ENCODE peak calls at places on chromosomes 4 and X, in nine cellular contexts. L, G, H, X, C, O, M, W and Z are unnamed samples. For H3K4me1, the result is how much of the 10 kb centered on the place peaks cover.

GRCh38 chrX:28847423-28847822 is 260.2 kb downstream of the IL1RAPL1 start:
- DNase-seq in W (no peak), M (peak), H (no peak), C (no peak), X (no peak), G (peak), O (peak), L (no peak), Z (no peak)

GRCh38 chrX:130834149-130834548 is 68.9 kb downstream of the ENOX2 start:
- DNase-seq in O (no peak), M (no peak), W (no peak), X (no peak), H (peak), G (no peak), C (no peak), L (no peak), Z (no peak)

GRCh38 chrX:95346854-95347253 is 1337.8 kb upstream of the DIAPH2 start:
- DNase-seq in C (no peak), G (no peak), W (no peak), L (no peak), H (no peak), M (peak), O (no peak), X (no peak), Z (no peak)

GRCh38 chrX:120753413-120754251 is 122.0 kb downstream of the CT47B1 start:
- DNase-seq in W (no peak), L (no peak), H (no peak), O (no peak), X (no peak), M (no peak), C (no peak), G (no peak), Z (no peak)

GRCh38 chr4:88758264-88758663 is 60.6 kb upstream of the NAP1L5 start:
- DNase-seq in G (no peak), M (peak), C (no peak), O (no peak), X (no peak), W (no peak), H (no peak), L (no peak), Z (no peak)

GRCh38 chr4:40524642-40525041 is 105.0 kb downstream of the RBM47 start:
- DNase-seq in W (no peak), G (no peak), H (no peak), M (no peak), O (no peak), L (no peak), C (no peak), X (no peak), Z (no peak)

GRCh38 chr4:71050809-71051208 is 57.4 kb downstream of the DCK start:
- DNase-seq in O (no peak), X (no peak), H (no peak), W (no peak), C (no peak), M (peak), G (no peak), L (no peak), Z (peak)

GRCh38 chr4:41334182-41334581 is 77.5 kb downstream of the UCHL1 start:
- DNase-seq in H (no peak), X (no peak), G (no peak), M (peak), L (no peak), W (no peak), O (no peak), C (peak), Z (no peak)

GRCh38 chr4:1938027-1938426 is 66.8 kb downstream of the NSD2 start:
- DNase-seq in M (no peak), L (no peak), G (no peak), O (no peak), C (no peak), W (no peak), H (no peak), X (no peak), Z (no peak)

GRCh38 chr4:120850048-120850599 is 72.4 kb downstream of the PRDM5 start:
- DNase-seq in L (no peak), C (no peak), W (no peak), O (no peak), G (no peak), M (no peak), H (no peak), X (no peak), Z (no peak)

DNA sequence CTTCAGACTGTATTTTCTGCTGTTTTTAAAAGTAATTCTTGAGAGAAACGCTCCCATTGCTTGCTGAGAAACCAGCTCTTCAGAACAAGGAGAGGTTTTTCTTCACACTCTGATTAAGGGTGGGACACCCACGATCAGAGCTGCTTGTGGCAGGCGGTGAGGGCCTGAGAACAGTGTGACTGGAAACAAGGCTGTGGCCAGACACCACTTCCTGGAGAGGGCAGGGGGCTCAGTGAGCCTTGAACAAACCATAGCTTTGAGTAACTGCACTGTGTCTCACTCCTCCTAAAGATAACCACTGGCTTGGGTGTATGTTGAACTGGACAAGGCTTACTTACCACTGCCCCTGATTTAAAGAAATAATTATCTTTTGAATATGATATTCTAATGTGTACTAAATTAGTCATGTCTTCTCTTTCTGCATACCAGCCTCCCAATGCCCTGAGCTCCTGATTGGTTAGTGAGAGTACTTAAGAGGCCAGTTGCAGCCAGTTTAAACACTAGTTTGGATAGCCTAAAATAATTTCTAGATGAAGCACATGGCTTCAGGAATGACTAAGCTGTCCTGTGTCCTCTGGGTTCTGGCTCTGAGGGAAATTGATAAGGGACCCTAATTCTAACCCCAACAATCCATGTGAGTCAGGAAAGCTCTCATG is 3.7 kb upstream of the GPR82 start:
- DNase-seq in M (no peak), H (no peak), O (no peak), W (peak), X (no peak), G (no peak), L (no peak), C (no peak), Z (peak)
- H3K4me1 ChIP-seq in M (under half), H (under half), O (under half), W (under half), X (under half), G (under half), L (under half), C (under half), Z (under half)

DNA sequence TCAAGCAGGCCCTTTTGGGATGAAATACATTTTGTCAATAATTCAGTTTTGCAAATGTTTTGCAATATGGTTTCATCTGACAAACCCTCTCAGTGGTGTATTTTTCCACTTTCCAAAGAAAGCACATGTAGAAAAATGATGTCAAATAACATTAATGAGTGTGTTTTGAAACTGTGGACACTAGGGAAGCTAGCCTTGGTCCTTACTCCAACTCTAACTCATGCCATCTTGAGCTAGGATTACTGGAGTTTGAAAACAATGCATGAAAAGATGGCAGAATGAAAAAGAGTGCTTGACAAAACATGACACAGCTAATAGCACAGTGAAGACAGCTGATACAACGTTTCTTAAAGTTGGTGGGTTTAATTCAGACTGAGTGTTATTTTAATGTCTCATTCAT is 41.4 kb downstream of the HAND2 start:
- DNase-seq in H (no peak), M (no peak), G (no peak), L (no peak), C (no peak), W (no peak), O (no peak), X (no peak), Z (no peak)
- H3K4me1 ChIP-seq in H (under half), M (under half), G (under half), L (under half), C (under half), W (under half), O (under half), X (under half), Z (under half)

DNA sequence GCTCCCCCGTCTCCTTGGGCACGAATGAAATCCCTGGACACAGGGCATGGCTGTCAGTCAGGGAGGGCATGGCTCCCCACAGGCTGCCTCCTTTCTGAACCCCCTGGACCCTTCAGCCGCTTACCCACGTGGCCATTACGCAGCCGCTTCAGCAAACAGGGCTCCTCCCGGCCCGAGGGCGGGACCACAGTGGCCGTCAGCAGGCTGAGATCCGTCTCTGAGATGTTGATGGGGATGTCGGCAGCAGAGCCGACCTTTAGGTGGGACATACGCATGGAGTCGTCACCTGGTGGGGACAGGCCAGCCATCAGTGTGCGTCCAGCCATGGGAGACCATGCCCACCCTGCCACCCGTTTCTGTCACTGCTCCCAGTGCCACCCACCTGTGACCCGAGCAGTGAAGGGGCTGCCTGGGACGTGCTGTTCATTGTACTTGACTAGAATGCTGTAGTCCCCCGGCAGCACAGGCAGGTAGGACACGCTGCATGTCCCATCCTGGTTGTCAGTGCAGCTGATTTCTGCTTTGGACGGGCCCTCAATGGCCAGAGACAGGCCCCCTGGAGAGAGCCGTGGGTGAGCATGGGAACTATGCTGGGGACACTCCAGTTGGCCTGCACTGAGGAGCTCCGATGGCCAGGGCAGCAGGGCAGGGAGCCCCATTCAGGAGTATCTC is 21.1 kb downstream of the FLNA start:
- DNase-seq in G (no peak), M (no peak), O (no peak), W (no peak), L (no peak), H (no peak), C (no peak), X (no peak), Z (no peak)
- H3K4me1 ChIP-seq in G (under half), M (under half), O (under half), W (under half), L (under half), H (under half), C (under half), X (under half), Z (half or more)

GRCh38 chr4:165541773-165542459 is 163.1 kb downstream of the CPE start:
- DNase-seq in X (no peak), O (no peak), M (no peak), H (no peak), C (no peak), G (no peak), W (no peak), L (no peak), Z (no peak)
- H3K4me1 ChIP-seq in X (under half), O (under half), M (under half), H (under half), C (under half), G (under half), W (under half), L (under half), Z (under half)

GRCh38 chr4:127604949-127605709 is 27.6 kb upstream of the INTU start:
- DNase-seq in L (no peak), X (no peak), M (peak), O (peak), W (no peak), C (no peak), G (no peak), H (peak), Z (no peak)

GRCh38 chr4:127598656-127599055 is 34.1 kb upstream of the INTU start:
- DNase-seq in W (no peak), M (no peak), O (no peak), C (no peak), H (no peak), X (no peak), G (no peak), L (no peak), Z (no peak)

GRCh38 chr4:127606823-127607222 is 25.9 kb upstream of the INTU start:
- DNase-seq in M (no peak), H (no peak), C (no peak), L (no peak), O (no peak), X (no peak), G (no peak), W (no peak), Z (no peak)

DNA sequence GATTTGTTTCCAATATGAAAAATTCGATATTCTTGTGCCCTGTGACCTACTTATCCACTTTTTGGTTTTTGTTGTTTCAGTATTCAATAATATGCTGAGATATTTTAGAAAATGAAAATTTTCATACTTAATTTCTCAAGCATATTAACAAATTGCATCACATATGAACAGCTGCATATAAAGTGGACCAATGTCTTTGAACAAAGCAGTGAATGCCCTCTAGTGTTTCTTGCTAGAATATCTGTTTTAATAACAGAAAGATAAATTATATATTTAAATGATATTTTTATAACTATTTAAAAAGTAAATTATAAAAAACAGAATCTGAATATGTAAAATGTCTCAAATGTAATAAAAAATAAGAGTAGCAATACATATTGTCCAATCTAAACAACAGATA is 31.7 kb upstream of the INTU start:
- DNase-seq in C (no peak), G (no peak), M (peak), H (no peak), W (no peak), X (no peak), O (no peak), L (no peak), Z (no peak)
- H3K4me1 ChIP-seq in C (under half), G (under half), M (under half), H (under half), W (under half), X (under half), O (under half), L (under half), Z (under half)

GRCh38 chr4:8140915-8141314 is 17.7 kb downstream of the ABLIM2 start:
- DNase-seq in L (no peak), X (no peak), G (no peak), M (no peak), O (no peak), C (no peak), H (no peak), W (no peak), Z (no peak)
- H3K4me1 ChIP-seq in L (under half), X (under half), G (under half), M (under half), O (under half), C (under half), H (under half), W (under half), Z (under half)

GRCh38 chr4:57093816-57094481 is 16.2 kb downstream of the IGFBP7 start:
- DNase-seq in O (no peak), G (no peak), L (no peak), C (no peak), X (no peak), W (no peak), M (no peak), H (no peak), Z (no peak)
- H3K4me1 ChIP-seq in O (under half), G (under half), L (half or more), C (half or more), X (half or more), W (under half), M (under half), H (under half), Z (under half)